ENCODE peak calls at places on chromosome 11, in six cellular contexts. G is naive thymus-derived CD4-positive, alpha-beta T cell; D is CD4-positive, CD25-positive, alpha-beta regulatory T cell; P is heart right ventricle; V is psoas muscle; O is cardiac muscle cell. R is an unnamed sample.

GRCh38 chr11:34299962-34300350 is 57.9 kb downstream of the ABTB2 start:
- DNase-seq in G (no peak), D (no peak), P (no peak), V (no peak), O (no peak), R (no peak)

GRCh38 chr11:60872124-60872951 is 5.0 kb downstream of the ZP1 start:
- DNase-seq in G (no peak), D (no peak), P (peak; percentile 77), V (peak; percentile 54), O (no peak), R (no peak)

GRCh38 chr11:64917663-64917995 is 620 bp upstream of the ATG2A start:
- DNase-seq in G (no peak), D (no peak), P (no peak), V (no peak), O (no peak), R (no peak)

GRCh38 chr11:78715639-78716311 is 141.1 kb upstream of the NARS2 start:
- DNase-seq in G (no peak), D (peak; percentile 36), P (no peak), V (peak; percentile 22), O (peak; percentile 59), R (no peak)

GRCh38 chr11:130403301-130403804 is 25.1 kb downstream of the ADAMTS8 start:
- DNase-seq in G (no peak), D (no peak), P (peak; percentile 58), V (peak; percentile 49), O (no peak), R (no peak)

GRCh38 chr11:117179048-117179999 is 781 bp downstream of the SIDT2 start:
- DNase-seq in G (peak; percentile 50), D (peak; percentile 51), P (peak; percentile 63), V (no peak), O (peak; percentile 63), R (peak; percentile 59)

GRCh38 chr11:57476223-57476882 is 16.0 kb downstream of the RTN4RL2 start:
- DNase-seq in G (no peak), D (peak; percentile 32), P (no peak), V (peak; percentile 59), O (peak; percentile 17), R (peak; percentile 24)

GRCh38 chr11:69888671-69889076 is 69.5 kb upstream of the FGF3 start:
- DNase-seq in G (peak; percentile 54), D (peak; percentile 53), P (peak; percentile 66), V (peak; percentile 47), O (peak; percentile 79), R (peak; percentile 41)

GRCh38 chr11:94283678-94284077 is 20.7 kb upstream of the IZUMO1R start:
- DNase-seq in G (no peak), D (no peak), P (no peak), V (no peak), O (no peak), R (no peak)

GRCh38 chr11:122202161-122202950 is 86.3 kb upstream of the BLID start:
- DNase-seq in G (no peak), D (no peak), P (no peak), V (no peak), O (no peak), R (no peak)

GRCh38 chr11:77086521-77087472 is 15.8 kb upstream of the OMP start:
- DNase-seq in G (no peak), D (no peak), P (no peak), V (peak; percentile 1), O (no peak), R (no peak)

GRCh38 chr11:128889657-128890213 is 1.4 kb upstream of the KCNJ5 start:
- DNase-seq in G (no peak), D (no peak), P (no peak), V (no peak), O (no peak), R (no peak)

GRCh38 chr11:69892237-69892985 is 73.2 kb upstream of the FGF3 start:
- DNase-seq in G (no peak), D (no peak), P (no peak), V (peak; percentile 8), O (peak; percentile 71), R (no peak)

GRCh38 chr11:73227571-73228211 is 9.6 kb downstream of the P2RY2 start:
- DNase-seq in G (no peak), D (no peak), P (no peak), V (no peak), O (no peak), R (no peak)

GRCh38 chr11:35711173-35711910 is 48.8 kb downstream of the TRIM44 start:
- DNase-seq in G (no peak), D (no peak), P (no peak), V (no peak), O (no peak), R (no peak)

GRCh38 chr11:19345848-19346681 is 105.3 kb upstream of the E2F8 start:
- DNase-seq in G (no peak), D (no peak), P (no peak), V (peak; percentile 27), O (peak; percentile 56), R (no peak)

GRCh38 chr11:32005786-32006406 is 85.0 kb upstream of the RCN1 start:
- DNase-seq in G (no peak), D (no peak), P (no peak), V (no peak), O (no peak), R (no peak)

GRCh38 chr11:130315354-130315970 is 745 bp upstream of the ZBTB44 start:
- DNase-seq in G (peak; percentile 49), D (peak; percentile 71), P (peak; percentile 13), V (peak; percentile 32), O (no peak), R (peak; percentile 35)

GRCh38 chr11:65047581-65048422 is 6.8 kb downstream of the SAC3D1 start:
- DNase-seq in G (no peak), D (peak; percentile 47), P (no peak), V (peak; percentile 35), O (no peak), R (no peak)

DNA sequence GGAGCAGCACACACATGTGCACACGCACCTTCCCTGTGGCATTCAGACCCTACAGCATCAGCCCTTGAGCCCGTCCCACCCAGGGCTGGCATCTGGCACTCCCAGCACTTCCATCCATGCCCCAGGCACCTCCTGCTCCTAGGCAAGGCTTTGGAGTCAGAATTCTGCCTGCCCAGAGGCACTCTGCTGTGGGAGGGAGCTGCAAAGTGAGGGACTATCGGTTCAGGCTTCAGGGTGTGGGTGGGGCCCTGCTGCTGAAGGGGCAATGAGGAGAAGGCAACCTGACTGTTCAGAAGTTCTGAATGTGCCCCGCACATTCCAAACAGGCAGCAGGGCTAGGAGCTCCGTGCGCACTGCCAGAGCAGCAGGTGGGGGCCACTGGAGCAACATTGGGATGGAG is 39.7 kb downstream of the NECTIN1 start:
- DNase-seq in G (no peak), D (no peak), P (no peak), V (no peak), O (no peak), R (no peak)
- H3K4me1 ChIP-seq in G (peaks cover 11% of the 10 kb centered on the region), D (peaks cover 12% of the 10 kb centered on the region), P (peaks cover 5% of the 10 kb centered on the region), V (peaks cover under 1% of the 10 kb centered on the region), O (peaks cover 5% of the 10 kb centered on the region), R (peaks cover 14% of the 10 kb centered on the region)

GRCh38 chr11:75555079-75555811 is 6.8 kb upstream of the SERPINH1 start:
- DNase-seq in G (no peak), D (no peak), P (no peak), V (no peak), O (no peak), R (no peak)

GRCh38 chr11:75553182-75553581 is 8.9 kb upstream of the SERPINH1 start:
- DNase-seq in G (no peak), D (no peak), P (no peak), V (no peak), O (no peak), R (no peak)

GRCh38 chr11:75553889-75554257 is 8.2 kb upstream of the SERPINH1 start:
- DNase-seq in G (no peak), D (no peak), P (no peak), V (no peak), O (no peak), R (no peak)

GRCh38 chr11:75557649-75558494 is 4.2 kb upstream of the SERPINH1 start:
- DNase-seq in G (no peak), D (no peak), P (peak; percentile 61), V (peak; percentile 55), O (no peak), R (no peak)

DNA sequence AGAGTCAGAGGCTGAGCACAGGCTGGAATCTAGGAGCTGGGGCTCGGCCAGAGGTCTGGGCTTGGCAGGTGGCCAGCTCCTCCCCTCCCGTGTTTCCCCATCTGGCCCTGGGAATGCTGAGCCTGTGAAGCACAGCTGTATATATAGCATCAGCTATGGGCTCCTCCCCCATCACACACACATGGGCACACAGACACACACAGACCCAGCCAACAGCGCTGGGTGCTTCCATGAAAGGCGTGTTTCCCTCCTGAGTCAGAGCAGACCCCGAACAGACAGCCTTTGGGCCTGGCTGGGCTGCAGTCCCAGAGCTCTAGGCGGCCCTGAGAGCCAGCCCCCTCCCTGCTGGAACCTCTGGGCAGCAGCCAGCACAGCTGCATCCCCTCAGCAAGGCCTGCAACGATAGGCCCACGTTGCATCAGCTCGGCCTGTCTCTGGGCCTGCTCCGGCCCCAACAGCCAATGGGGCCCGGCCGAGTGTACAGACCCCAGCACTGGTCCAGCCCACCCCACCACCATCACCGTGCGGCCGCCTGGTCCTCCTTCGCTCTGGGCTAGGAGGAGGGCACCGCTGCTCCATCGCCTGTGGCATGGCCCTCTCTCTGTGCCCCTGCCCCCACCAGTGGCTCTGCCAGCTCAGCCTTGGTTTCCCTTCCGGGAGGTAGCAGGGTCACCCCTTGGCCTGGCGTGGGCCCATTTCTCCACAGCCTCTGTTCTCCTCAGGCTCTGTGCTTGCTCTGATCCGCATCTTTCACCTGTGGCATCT is 7.6 kb upstream of the SERPINH1 start:
- DNase-seq in G (no peak), D (no peak), P (peak; percentile 94), V (peak; percentile 93), O (peak; percentile 92), R (no peak)
- H3K4me3 ChIP-seq in G (no peak overlapping the region), D (no peak overlapping the region), P (peak overlapping the region; percentile 21), V (peak overlapping the region; percentile 18), O (no peak overlapping the region), R (no peak overlapping the region)

GRCh38 chr11:124717786-124718634 is 21.7 kb upstream of the NRGN start:
- DNase-seq in G (peak; percentile 37), D (no peak), P (peak; percentile 32), V (peak; percentile 37), O (peak; percentile 27), R (peak; percentile 36)

GRCh38 chr11:124716596-124716995 is 23.1 kb upstream of the NRGN start:
- DNase-seq in G (no peak), D (no peak), P (no peak), V (no peak), O (no peak), R (no peak)

GRCh38 chr11:124719534-124719933 is 20.2 kb upstream of the NRGN start:
- DNase-seq in G (no peak), D (no peak), P (no peak), V (no peak), O (no peak), R (no peak)

GRCh38 chr11:124717421-124717785 is 22.3 kb upstream of the NRGN start:
- DNase-seq in G (no peak), D (no peak), P (no peak), V (no peak), O (no peak), R (no peak)

GRCh38 chr11:124718801-124719200 is 20.9 kb upstream of the NRGN start:
- DNase-seq in G (no peak), D (no peak), P (no peak), V (no peak), O (no peak), R (no peak)
- H3K27me3 ChIP-seq in G (peaks cover 6% of the 10 kb centered on the region), D (peaks cover 39% of the 10 kb centered on the region), P (peaks cover 46% of the 10 kb centered on the region), V (peaks cover 71% of the 10 kb centered on the region), O (peaks cover 99% of the 10 kb centered on the region), R (peaks cover 16% of the 10 kb centered on the region)

GRCh38 chr11:1415631-1416030 is 25.9 kb downstream of the BRSK2 start:
- DNase-seq in G (no peak), D (no peak), P (no peak), V (no peak), O (no peak), R (no peak)
- H3K4me1 ChIP-seq in G (no peaks in the 10 kb centered on the region), D (no peaks in the 10 kb centered on the region), P (no peaks in the 10 kb centered on the region), V (no peaks in the 10 kb centered on the region), O (no peaks in the 10 kb centered on the region), R (no peaks in the 10 kb centered on the region)